ENCODE peak calls at places on chromosomes 13 and 19, in four cellular contexts. A is AG09309, Z is AG04450, R is dorsolateral prefrontal cortex. O is an unnamed sample.

GRCh38 chr13:80444240-80445015 is 103.5 kb upstream of the SPRY2 start:
- DNase-seq in A (no peak), Z (no peak), R (no peak), O (no peak)

GRCh38 chr19:44499559-44499958 is 763 bp downstream of the ZNF180 start:
- DNase-seq in A (no peak), Z (no peak), R (no peak), O (no peak)

GRCh38 chr19:38838208-38838985 is 6.8 kb upstream of the ECH1 start:
- DNase-seq in A (no peak), Z (no peak), R (no peak), O (no peak)

GRCh38 chr19:38739440-38740251 is 4.6 kb downstream of the CAPN12 start:
- DNase-seq in A (no peak), Z (no peak), R (no peak), O (no peak)

GRCh38 chr19:49875801-49876421 is 1.2 kb downstream of the AKT1S1 start:
- DNase-seq in A (no peak), Z (no peak), R (peak), O (peak)

GRCh38 chr19:11269408-11269807 is 7.1 kb upstream of the DOCK6 start:
- DNase-seq in A (no peak), Z (no peak), R (no peak), O (no peak)

GRCh38 chr13:32846020-32846451 is 170.2 kb upstream of the KL start:
- DNase-seq in A (no peak), Z (no peak), R (no peak), O (no peak)

GRCh38 chr13:98985591-98985990 is 7.7 kb upstream of the DOCK9 start:
- DNase-seq in A (no peak), Z (no peak), R (no peak), O (no peak)

GRCh38 chr13:95002968-95003813 is 290.8 kb upstream of the SOX21 start:
- DNase-seq in A (no peak), Z (no peak), R (no peak), O (peak)
- TF ChIP-seq CTCF in A (no peak), Z (no peak), R (no peak), O (no peak)

DNA sequence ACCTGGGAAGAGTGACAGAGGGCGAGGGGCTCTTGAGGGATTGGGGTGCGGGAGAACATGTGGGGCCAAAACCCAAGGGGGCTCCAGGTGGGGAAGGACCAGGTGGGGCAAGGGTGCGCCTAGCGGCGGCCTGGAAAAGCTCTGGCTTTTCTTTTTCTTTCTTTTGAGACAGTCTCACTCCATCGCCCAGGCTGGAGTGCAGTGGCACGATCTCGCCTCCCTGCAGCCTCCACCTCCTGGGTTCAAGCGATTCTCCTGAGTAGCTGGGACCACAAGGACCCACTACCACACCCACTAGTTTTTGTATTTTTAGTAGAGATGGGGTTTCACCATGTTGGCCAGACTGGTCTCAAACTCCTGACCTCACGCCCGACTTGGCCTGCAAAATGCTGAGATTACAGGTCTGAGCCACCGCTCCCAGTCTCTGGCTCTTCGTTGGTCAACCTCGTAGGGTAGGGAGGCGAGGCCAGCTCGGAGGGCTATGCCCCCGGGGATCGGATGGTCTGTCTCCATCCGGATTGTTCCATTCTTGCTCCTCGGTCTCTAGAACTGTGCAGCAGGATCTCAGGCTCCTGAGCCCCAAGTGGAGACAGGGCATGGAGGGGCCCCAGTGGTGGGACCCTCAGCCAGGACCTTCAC is 3.7 kb downstream of the GADD45B start:
- DNase-seq in A (no peak), Z (no peak), R (no peak), O (no peak)
- TF ChIP-seq CTCF in A (peak), Z (no peak), R (no peak), O (peak)

GRCh38 chr19:796692-797527 is at the start of gene PTBP1:
- DNase-seq in A (peak), Z (peak), R (peak), O (peak)
- TF ChIP-seq CTCF in A (peak), Z (no peak), R (peak), O (no peak)

GRCh38 chr19:13834308-13834790 is 39.1 kb downstream of the ZSWIM4 start:
- DNase-seq in A (no peak), Z (no peak), R (no peak), O (no peak)

GRCh38 chr19:13831560-13832056 is 36.4 kb downstream of the ZSWIM4 start:
- DNase-seq in A (no peak), Z (no peak), R (no peak), O (no peak)

GRCh38 chr19:13835791-13836723 is 40.8 kb downstream of the ZSWIM4 start:
- DNase-seq in A (no peak), Z (no peak), R (no peak), O (no peak)

GRCh38 chr19:13832096-13832495 is 36.9 kb downstream of the ZSWIM4 start:
- DNase-seq in A (no peak), Z (no peak), R (no peak), O (no peak)

DNA sequence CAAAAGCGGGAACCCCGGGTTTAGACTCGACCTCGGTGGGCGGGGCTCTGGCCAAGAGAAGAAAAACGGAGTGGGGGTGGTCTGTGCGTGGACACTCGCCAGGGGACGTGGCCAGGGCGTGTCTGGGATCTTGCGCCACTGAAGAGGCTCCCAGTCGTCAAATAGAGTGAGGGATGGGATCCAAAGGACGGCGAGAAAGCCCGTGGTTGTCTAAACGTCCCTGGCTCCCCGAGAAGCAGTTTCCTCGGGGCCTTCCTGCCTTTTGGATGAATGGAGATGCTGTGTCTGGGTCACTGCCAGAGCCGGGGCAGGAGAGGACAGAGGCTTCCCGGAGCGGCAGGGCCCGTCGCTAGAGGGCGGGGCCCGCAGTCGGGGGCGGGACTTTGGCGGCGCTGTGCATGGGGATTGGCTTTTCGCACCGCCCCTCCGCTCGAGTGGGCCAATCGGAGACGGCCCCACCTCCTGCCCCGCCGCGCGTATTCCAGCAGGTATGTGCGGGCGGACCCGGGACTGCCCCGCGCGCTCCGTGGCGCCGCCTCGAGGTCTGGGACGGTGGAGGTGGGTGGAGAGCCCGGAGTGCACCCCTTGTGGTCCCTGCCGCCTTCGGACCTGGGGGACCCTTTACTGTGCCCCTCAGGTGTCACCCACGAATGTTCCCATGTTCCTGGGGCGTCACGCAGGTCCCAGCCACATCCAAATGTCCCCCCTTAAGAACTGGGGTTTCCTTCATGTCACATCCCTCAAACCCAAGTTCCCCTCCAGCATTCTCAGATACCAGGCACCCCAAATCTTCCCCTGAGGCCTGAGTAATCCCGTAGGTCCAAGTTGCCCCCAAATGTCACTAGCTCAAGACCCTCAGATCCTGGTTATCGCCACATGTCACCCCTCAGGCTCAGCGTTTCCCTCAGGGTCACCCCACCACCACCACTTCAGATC is 38.4 kb downstream of the ZSWIM4 start:
- DNase-seq in A (no peak), Z (peak), R (peak), O (peak)
- TF ChIP-seq CTCF in A (no peak), Z (peak), R (peak), O (peak)

DNA sequence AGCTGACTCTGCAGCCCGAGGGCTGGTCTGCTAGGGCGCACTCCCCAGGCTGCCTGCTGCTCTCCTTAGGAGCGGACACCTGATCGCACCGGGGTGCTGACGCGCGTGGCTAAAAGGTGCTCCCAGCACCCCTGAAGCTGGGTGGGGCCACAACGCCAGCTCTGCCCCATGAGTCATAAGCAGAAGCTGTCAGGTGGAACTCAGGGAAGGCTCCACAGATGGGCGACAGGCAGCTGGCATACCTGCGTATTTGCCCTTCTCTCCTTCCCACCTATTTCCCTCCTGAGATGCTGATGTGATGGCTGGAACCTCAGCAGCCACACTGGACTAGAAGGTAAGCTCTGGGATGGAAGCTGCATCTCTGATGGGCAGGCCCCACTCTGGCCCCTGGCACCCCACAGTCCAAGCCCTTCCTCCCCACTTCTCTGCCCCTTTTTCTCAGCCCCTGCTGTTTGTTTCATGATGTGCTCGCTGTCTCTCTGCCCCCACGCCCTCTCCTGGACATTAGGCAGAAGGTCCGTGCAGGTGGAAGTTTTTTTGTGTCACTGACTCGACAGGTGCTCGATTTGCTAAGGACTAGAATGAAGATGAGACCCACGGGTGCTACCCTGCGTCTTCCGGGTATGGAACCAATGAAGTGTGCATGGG is 30.3 kb upstream of the CACTIN start:
- DNase-seq in A (no peak), Z (no peak), R (no peak), O (no peak)
- TF ChIP-seq CTCF in A (no peak), Z (no peak), R (no peak), O (peak)

DNA sequence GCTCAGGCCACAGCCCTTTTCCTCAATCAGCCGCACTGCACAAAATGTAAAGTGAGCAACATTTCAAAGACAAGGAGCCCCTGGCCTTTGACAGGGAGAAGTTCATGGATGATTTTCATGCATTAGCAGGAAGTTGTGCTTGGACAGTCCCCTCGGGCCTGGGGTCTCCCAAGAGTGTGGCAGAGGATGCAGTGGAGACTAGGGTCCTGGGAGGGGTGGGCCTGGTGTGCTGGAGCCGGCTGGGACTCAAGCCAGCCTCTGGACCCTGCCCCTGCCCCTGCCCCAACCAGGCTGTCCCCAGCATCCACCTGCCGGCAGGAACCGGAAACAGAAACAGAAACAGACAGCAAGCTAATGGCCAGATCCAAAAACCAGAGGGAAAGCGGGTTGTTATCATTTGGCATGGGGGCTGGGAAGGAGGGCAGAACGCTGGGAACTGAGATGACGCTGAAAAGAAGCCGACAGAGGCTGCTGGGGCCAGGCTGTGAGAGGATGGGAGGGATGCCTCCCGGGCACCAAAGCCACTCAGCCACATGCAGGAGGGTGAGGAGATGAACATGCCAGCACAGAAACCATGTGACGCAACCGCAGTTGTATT is 2.3 kb downstream of the GAS6 start:
- DNase-seq in A (no peak), Z (no peak), R (peak), O (no peak)
- TF ChIP-seq CTCF in A (no peak), Z (no peak), R (no peak), O (no peak)